ENCODE peak calls at places on chromosomes 2 and 18, in eight cellular contexts. C, H, I, S, D, J, R and T are unnamed samples.
A peak's percentile ranks its signal among the peaks of the same experiment; 100 is the strongest.

GRCh38 chr2:17688600-17688999 is 65.0 kb downstream of the SMC6 start:
- DNase-seq in C (no peak), H (no peak), I (no peak), S (no peak), D (no peak), J (no peak), R (no peak), T (no peak)

GRCh38 chr2:20992201-20992711 is 51.6 kb downstream of the APOB start:
- DNase-seq in C (no peak), H (no peak), I (no peak), S (no peak), D (no peak), J (peak; percentile 10), R (peak; percentile 0), T (no peak)

GRCh38 chr2:197804758-197805597 is 585 bp downstream of the PLCL1 start:
- DNase-seq in C (peak; percentile 22), H (no peak), I (peak; percentile 16), S (peak; percentile 54), D (peak; percentile 47), J (peak; percentile 31), R (peak; percentile 4), T (peak; percentile 26)

GRCh38 chr2:112794841-112795240 is 10.5 kb upstream of the IL1A start:
- DNase-seq in C (no peak), H (no peak), I (peak; percentile 57), S (no peak), D (no peak), J (no peak), R (no peak), T (no peak)

GRCh38 chr18:43277164-43277600 is at the start of gene SYT4:
- DNase-seq in C (no peak), H (no peak), I (peak; percentile 1), S (no peak), D (peak; percentile 2), J (peak; percentile 74), R (peak; percentile 72), T (no peak)

GRCh38 chr2:100071350-100072043 is 70.9 kb downstream of the AFF3 start:
- DNase-seq in C (no peak), H (no peak), I (peak; percentile 62), S (no peak), D (peak; percentile 70), J (no peak), R (no peak), T (no peak)

GRCh38 chr2:3433339-3433699 is 53.8 kb downstream of the TRAPPC12 start:
- DNase-seq in C (no peak), H (no peak), I (no peak), S (no peak), D (no peak), J (no peak), R (no peak), T (no peak)

GRCh38 chr2:38462121-38462634 is 85.1 kb upstream of the ATL2 start:
- DNase-seq in C (no peak), H (no peak), I (peak; percentile 87), S (no peak), D (peak; percentile 75), J (peak; percentile 94), R (peak; percentile 98), T (no peak)

GRCh38 chr2:28437142-28437835 is 44.6 kb downstream of the FOSL2 start:
- DNase-seq in C (no peak), H (no peak), I (peak; percentile 94), S (no peak), D (no peak), J (no peak), R (no peak), T (no peak)

GRCh38 chr2:121417826-121418225 is 112.9 kb upstream of the RNU4ATAC start:
- DNase-seq in C (no peak), H (no peak), I (no peak), S (no peak), D (no peak), J (no peak), R (no peak), T (no peak)

GRCh38 chr18:49904871-49905555 is 91.7 kb upstream of the ACAA2 start:
- DNase-seq in C (no peak), H (no peak), I (no peak), S (no peak), D (no peak), J (no peak), R (no peak), T (no peak)

GRCh38 chr18:50944245-50944917 is 23.5 kb upstream of the ELAC1 start:
- DNase-seq in C (no peak), H (no peak), I (peak; percentile 65), S (no peak), D (no peak), J (peak; percentile 15), R (peak; percentile 6), T (no peak)

GRCh38 chr2:231204146-231204545 is 5.7 kb downstream of the ARMC9 start:
- DNase-seq in C (no peak), H (no peak), I (no peak), S (no peak), D (no peak), J (no peak), R (no peak), T (no peak)

GRCh38 chr2:222424729-222425671 is 657 bp downstream of the SGPP2 start:
- DNase-seq in C (no peak), H (no peak), I (no peak), S (peak; percentile 71), D (peak; percentile 27), J (no peak), R (no peak), T (peak; percentile 56)

GRCh38 chr2:29336334-29336733 is 221.1 kb downstream of the CLIP4 start:
- DNase-seq in C (no peak), H (no peak), I (no peak), S (no peak), D (no peak), J (no peak), R (no peak), T (no peak)

GRCh38 chr18:31206787-31207381 is 44.2 kb upstream of the DSC1 start:
- DNase-seq in C (no peak), H (no peak), I (peak; percentile 97), S (peak; percentile 50), D (peak; percentile 2), J (no peak), R (peak; percentile 81), T (peak; percentile 55)
- TF ChIP-seq CTCF in C (no peak), H (peak; percentile 31), I (peak; percentile 36), S (no peak), D (no peak), J (no peak), R (no peak), T (no peak)

GRCh38 chr2:190499976-190500588 is 34.4 kb downstream of the NEMP2 start:
- DNase-seq in C (no peak), H (no peak), I (no peak), S (no peak), D (no peak), J (no peak), R (no peak), T (no peak)
- TF ChIP-seq CTCF in C (no peak), H (no peak), I (no peak), S (no peak), D (no peak), J (no peak), R (no peak), T (no peak)

GRCh38 chr2:57656198-57656597 is 390.4 kb upstream of the VRK2 start:
- DNase-seq in C (no peak), H (no peak), I (peak; percentile 12), S (no peak), D (no peak), J (no peak), R (no peak), T (no peak)
- TF ChIP-seq CTCF in C (no peak), H (no peak), I (no peak), S (no peak), D (no peak), J (no peak), R (no peak), T (no peak)

GRCh38 chr18:75884728-75885127 is 457.2 kb upstream of the SMIM21 start:
- DNase-seq in C (no peak), H (peak; percentile 13), I (peak; percentile 12), S (no peak), D (peak; percentile 11), J (no peak), R (no peak), T (no peak)
- TF ChIP-seq CTCF in C (no peak), H (no peak), I (no peak), S (no peak), D (no peak), J (no peak), R (peak; percentile 3), T (no peak)

GRCh38 chr2:62443886-62444285 is 62.1 kb downstream of the TMEM17 start:
- DNase-seq in C (no peak), H (no peak), I (peak; percentile 45), S (no peak), D (no peak), J (no peak), R (no peak), T (no peak)
- TF ChIP-seq CTCF in C (no peak), H (no peak), I (no peak), S (no peak), D (no peak), J (no peak), R (no peak), T (no peak)

DNA sequence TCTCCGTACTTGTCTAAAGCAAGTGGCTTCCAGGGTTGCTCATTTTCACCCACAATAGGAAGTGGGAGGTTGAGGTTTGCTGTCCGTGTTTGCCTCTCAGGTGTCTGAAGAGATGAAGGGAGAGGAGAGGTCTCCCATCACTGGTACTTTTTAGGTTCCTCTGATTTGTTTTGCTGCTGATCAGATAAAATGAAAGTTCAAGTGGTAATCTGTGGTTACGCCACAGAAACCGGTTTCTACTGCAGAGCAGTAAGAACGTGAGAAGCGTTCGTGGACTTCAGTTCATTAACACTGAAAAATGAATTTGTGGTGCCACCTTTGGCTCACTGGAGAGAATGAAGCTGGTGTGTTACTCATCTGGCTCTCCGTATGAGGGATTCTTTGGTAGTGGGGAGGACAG is 118.2 kb downstream of the GBX2 start:
- DNase-seq in C (no peak), H (no peak), I (peak; percentile 56), S (no peak), D (peak; percentile 27), J (no peak), R (no peak), T (no peak)
- TF ChIP-seq CTCF in C (no peak), H (no peak), I (no peak), S (no peak), D (no peak), J (no peak), R (no peak), T (no peak)